ENCODE peak calls at places on chromosome 2, in four cellular contexts. T, B, Z and D are unnamed samples. For H3K4me1, the result is how much of the 10 kb centered on the place peaks cover.

GRCh38 chr2:147660680-147661079 is 184.1 kb upstream of the ACVR2A start:
- DNase-seq in B (no peak), Z (no peak), T (no peak), D (no peak)

GRCh38 chr2:112321375-112322320 is 46.3 kb downstream of the ZC3H6 start:
- DNase-seq in B (no peak), Z (no peak), T (no peak), D (no peak)

GRCh38 chr2:195660265-195660890 is 3.4 kb downstream of the SLC39A10 start:
- DNase-seq in Z (peak), T (peak), B (peak), D (peak)

GRCh38 chr2:66700181-66700686 is 265.3 kb downstream of the MEIS1 start:
- DNase-seq in T (no peak), Z (no peak), B (peak), D (no peak)

GRCh38 chr2:233814436-233814835 is 36.3 kb downstream of the MROH2A start:
- DNase-seq in B (no peak), T (no peak), Z (peak), D (no peak)

GRCh38 chr2:121038031-121038430 is 247.0 kb downstream of the TFCP2L1 start:
- DNase-seq in B (no peak), Z (no peak), T (no peak), D (no peak)

GRCh38 chr2:72780483-72780882 is 45.4 kb downstream of the EXOC6B start:
- DNase-seq in Z (no peak), T (no peak), B (no peak), D (no peak)

GRCh38 chr2:42013409-42013808 is 34.4 kb upstream of the PKDCC start:
- DNase-seq in Z (no peak), B (no peak), T (no peak), D (no peak)

GRCh38 chr2:20135631-20136050 is 84.2 kb upstream of the LAPTM4A start:
- DNase-seq in B (peak), Z (peak), T (peak), D (peak)

GRCh38 chr2:16378031-16378430 is 287.6 kb downstream of the CYRIA start:
- DNase-seq in B (no peak), T (no peak), Z (no peak), D (no peak)

GRCh38 chr2:133836220-133836619 is 268.0 kb upstream of the NCKAP5 start:
- DNase-seq in B (no peak), T (no peak), Z (no peak), D (no peak)

GRCh38 chr2:219477815-219478214 is 20.9 kb upstream of the GMPPA start:
- DNase-seq in T (no peak), B (no peak), Z (no peak), D (peak)

GRCh38 chr2:26540977-26541376 is 63.1 kb upstream of the OTOF start:
- DNase-seq in B (no peak), Z (no peak), T (no peak), D (no peak)

GRCh38 chr2:23571066-23571465 is 186.1 kb downstream of the KLHL29 start:
- DNase-seq in T (no peak), Z (no peak), B (no peak), D (no peak)

GRCh38 chr2:227378371-227378782 is 729 bp downstream of the TM4SF20 start:
- DNase-seq in Z (no peak), T (no peak), B (no peak), D (no peak)

GRCh38 chr2:98807221-98807620 is 76.3 kb upstream of the MGAT4A start:
- DNase-seq in B (no peak), Z (no peak), T (peak), D (no peak)

GRCh38 chr2:28325567-28326468 is 66.8 kb upstream of the FOSL2 start:
- DNase-seq in B (no peak), Z (no peak), T (no peak), D (no peak)

GRCh38 chr2:63364866-63365265 is 223.4 kb downstream of the WDPCP start:
- DNase-seq in B (no peak), Z (no peak), T (no peak), D (no peak)

GRCh38 chr2:7045601-7046590 is 128.7 kb downstream of the RNF144A start:
- DNase-seq in Z (no peak), T (no peak), B (no peak), D (no peak)

GRCh38 chr2:217064234-217065103 is 204.6 kb upstream of the TNP1 start:
- DNase-seq in Z (no peak), T (no peak), B (peak), D (peak)

GRCh38 chr2:240412211-240412830 is 23.1 kb upstream of the GPC1 start:
- DNase-seq in Z (peak), B (no peak), T (no peak), D (no peak)

GRCh38 chr2:231191896-231192872 is 6.2 kb upstream of the ARMC9 start:
- DNase-seq in B (no peak), Z (peak), T (no peak), D (peak)

GRCh38 chr2:26566081-26566375 is 75.1 kb downstream of the CIB4 start:
- DNase-seq in T (no peak), B (no peak), Z (no peak), D (no peak)

GRCh38 chr2:86216577-86217555 is 17.6 kb downstream of the MRPL35 start:
- DNase-seq in T (no peak), B (no peak), Z (no peak), D (no peak)

GRCh38 chr2:112877423-112877822 is 33.5 kb upstream of the IL37 start:
- DNase-seq in T (no peak), B (no peak), Z (no peak), D (no peak)

GRCh38 chr2:20091305-20091991 is 40.0 kb upstream of the LAPTM4A start:
- DNase-seq in Z (peak), B (no peak), T (no peak), D (peak)

GRCh38 chr2:84924173-84925106 is 19.0 kb downstream of the TMSB10 start:
- DNase-seq in B (no peak), T (peak), Z (peak), D (peak)

GRCh38 chr2:195533771-195534642 is 123.0 kb upstream of the SLC39A10 start:
- DNase-seq in B (no peak), T (peak), Z (peak), D (peak)

GRCh38 chr2:164260506-164260905 is 360.8 kb downstream of the GRB14 start:
- DNase-seq in B (no peak), Z (no peak), T (no peak), D (no peak)

GRCh38 chr2:101734511-101735165 is 37.1 kb downstream of the MAP4K4 start:
- DNase-seq in T (no peak), B (no peak), Z (no peak), D (no peak)

GRCh38 chr2:101736861-101737291 is 39.4 kb downstream of the MAP4K4 start:
- DNase-seq in Z (no peak), B (no peak), T (no peak), D (no peak)

GRCh38 chr2:101735166-101735533 is 37.6 kb downstream of the MAP4K4 start:
- DNase-seq in B (no peak), Z (no peak), T (no peak), D (no peak)

GRCh38 chr2:101737478-101738240 is 40.2 kb downstream of the MAP4K4 start:
- DNase-seq in T (no peak), Z (no peak), B (no peak), D (no peak)

GRCh38 chr2:101736233-101736632 is 38.7 kb downstream of the MAP4K4 start:
- DNase-seq in Z (no peak), B (no peak), T (no peak), D (no peak)
- H3K4me1 ChIP-seq in Z (under half), B (under half), T (half or more), D (half or more)

GRCh38 chr2:25292408-25292807 is 49.3 kb downstream of the DNMT3A start:
- DNase-seq in T (no peak), Z (no peak), B (no peak), D (no peak)

GRCh38 chr2:25294573-25295462 is 46.9 kb downstream of the DNMT3A start:
- DNase-seq in Z (peak), B (no peak), T (peak), D (peak)

GRCh38 chr2:25295654-25296053 is 46.1 kb downstream of the DNMT3A start:
- DNase-seq in B (no peak), Z (no peak), T (no peak), D (no peak)

GRCh38 chr2:25293145-25293544 is 48.6 kb downstream of the DNMT3A start:
- DNase-seq in T (no peak), B (no peak), Z (no peak), D (no peak)

DNA sequence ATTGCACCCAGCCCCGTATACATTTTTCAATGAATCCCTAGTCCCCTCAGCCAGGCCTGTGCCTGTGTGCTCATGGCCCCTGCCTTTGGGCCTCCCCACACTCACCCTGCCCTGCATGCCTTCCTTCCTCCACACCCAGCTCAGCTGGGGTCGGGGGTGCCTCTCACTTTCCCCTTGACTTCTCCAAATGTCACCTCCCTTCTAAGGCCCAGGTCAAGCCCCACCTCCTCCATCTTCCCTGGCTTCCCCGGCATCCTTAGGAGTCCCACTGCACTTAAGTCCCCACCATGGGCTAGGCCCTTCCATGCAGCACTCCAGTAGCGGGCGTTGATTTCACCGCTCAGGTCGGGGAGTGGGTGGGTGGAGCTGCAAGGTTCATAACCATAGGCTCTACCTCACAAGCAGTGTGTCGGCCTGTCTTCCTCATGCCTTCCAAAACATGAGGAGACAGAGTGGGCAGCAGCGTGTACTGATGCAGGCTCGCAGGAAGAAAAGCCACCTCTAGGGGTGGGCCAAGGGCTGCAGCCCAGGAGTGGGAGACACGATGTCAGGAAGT is 47.7 kb downstream of the DNMT3A start:
- DNase-seq in Z (no peak), B (no peak), T (no peak), D (no peak)
- H3K4me1 ChIP-seq in Z (under half), B (under half), T (half or more), D (under half)

GRCh38 chr2:237694423-237695194 is 67.2 kb downstream of the LRRFIP1 start:
- DNase-seq in B (no peak), T (peak), Z (no peak), D (peak)

GRCh38 chr2:237693281-237694039 is 66.1 kb downstream of the LRRFIP1 start:
- DNase-seq in T (peak), Z (no peak), B (no peak), D (no peak)

GRCh38 chr2:237691908-237692600 is 64.7 kb downstream of the LRRFIP1 start:
- DNase-seq in T (peak), Z (peak), B (peak), D (peak)

GRCh38 chr2:237691200-237691907 is 64.0 kb downstream of the LRRFIP1 start:
- DNase-seq in B (peak), T (no peak), Z (no peak), D (peak)

DNA sequence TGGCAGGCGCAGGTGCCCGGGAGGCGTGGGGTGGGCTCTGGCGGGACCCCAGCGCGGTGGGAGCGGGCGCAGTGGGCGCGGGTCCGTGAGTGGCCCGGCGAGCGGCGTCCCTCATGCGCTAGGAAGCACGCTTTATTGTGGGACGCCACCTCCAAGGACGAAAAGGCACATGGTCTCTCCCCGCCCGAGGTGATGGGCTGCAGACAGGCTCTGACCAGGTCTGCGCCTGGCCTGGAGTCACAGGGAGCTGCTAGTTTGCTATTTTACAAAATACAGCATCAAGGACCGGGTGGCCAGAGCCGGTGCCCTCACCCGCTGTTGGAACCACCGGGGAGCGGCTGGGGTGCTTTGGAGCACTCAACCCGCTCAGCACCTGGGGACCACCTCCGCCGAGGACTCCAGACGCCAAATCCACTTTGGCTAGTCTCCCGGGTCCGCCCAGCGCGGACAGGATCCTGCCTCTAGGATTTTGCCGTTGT is 65.3 kb downstream of the LRRFIP1 start:
- DNase-seq in Z (no peak), B (no peak), T (peak), D (no peak)
- H3K4me1 ChIP-seq in Z (under half), B (under half), T (half or more), D (half or more)

GRCh38 chr2:201761101-201761500 is 19.6 kb downstream of the ALS2 start:
- DNase-seq in B (no peak), Z (no peak), T (no peak), D (no peak)
- H3K4me1 ChIP-seq in B (under half), Z (under half), T (under half), D (under half)

GRCh38 chr2:117963446-117963845 is 50.4 kb downstream of the CCDC93 start:
- DNase-seq in Z (no peak), T (no peak), B (no peak), D (no peak)
- H3K4me1 ChIP-seq in Z (under half), T (under half), B (under half), D (under half)

DNA sequence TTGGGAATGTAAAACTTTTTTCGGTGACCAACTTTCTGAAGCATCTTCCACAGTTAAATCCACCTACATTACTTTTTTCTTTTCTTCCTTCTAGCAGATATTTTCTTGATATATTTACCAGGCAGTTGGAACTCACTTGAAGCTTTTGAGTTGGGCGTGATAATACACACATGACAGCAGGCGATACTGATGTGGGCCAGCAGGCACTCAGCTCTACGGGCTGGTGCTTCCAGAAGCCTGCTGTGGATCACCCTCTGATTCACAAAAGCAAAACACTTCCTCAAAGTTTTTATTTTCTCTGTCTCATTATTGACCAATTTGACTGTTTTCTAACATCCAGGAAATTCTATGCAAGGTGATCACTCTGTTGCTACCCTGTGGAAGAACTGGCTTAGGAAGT is 22.9 kb downstream of the GRHL1 start:
- DNase-seq in B (no peak), Z (no peak), T (no peak), D (no peak)
- H3K4me1 ChIP-seq in B (under half), Z (under half), T (under half), D (under half)

GRCh38 chr2:45696708-45697107 is 45.2 kb downstream of the PRKCE start:
- DNase-seq in Z (no peak), B (no peak), T (no peak), D (no peak)

GRCh38 chr2:45698538-45698937 is 47.1 kb downstream of the PRKCE start:
- DNase-seq in B (no peak), T (no peak), Z (no peak), D (no peak)

GRCh38 chr2:45697190-45697589 is 45.7 kb downstream of the PRKCE start:
- DNase-seq in Z (no peak), T (no peak), B (no peak), D (no peak)

GRCh38 chr2:45700407-45701013 is 49.0 kb downstream of the PRKCE start:
- DNase-seq in T (no peak), Z (no peak), B (no peak), D (no peak)

DNA sequence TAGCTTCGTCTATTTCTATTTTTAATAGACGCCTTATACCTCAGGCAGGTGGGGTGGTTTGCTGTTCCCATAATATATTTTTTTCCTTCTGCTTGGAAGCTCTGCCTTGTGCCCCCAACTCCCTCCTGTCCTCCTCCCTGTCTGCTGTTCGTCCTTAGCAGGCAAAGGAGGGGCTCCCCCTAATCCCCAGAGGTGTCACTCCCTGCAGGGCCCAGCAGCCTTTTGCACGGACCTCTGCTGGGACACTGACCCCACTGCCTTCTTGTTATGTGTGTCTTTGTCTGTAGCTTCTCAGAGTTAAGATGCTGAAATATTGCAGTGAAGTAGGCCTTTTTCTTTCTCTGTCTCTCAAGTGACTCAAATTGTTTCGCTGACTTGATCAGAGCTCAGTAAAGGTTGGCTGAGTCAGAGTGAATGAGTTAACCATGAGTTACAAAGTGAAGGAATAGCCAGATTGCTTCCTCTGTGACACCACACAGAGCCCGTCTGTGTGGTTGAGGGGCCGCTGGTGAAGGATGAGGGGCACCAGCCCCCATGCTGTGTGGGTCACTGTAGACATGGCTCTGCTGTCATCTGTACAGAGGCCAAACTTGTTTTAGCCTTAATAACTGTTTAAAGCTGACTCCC is 47.7 kb downstream of the PRKCE start:
- DNase-seq in B (no peak), T (no peak), Z (no peak), D (no peak)
- H3K4me1 ChIP-seq in B (under half), T (under half), Z (under half), D (under half)